ENCODE peak calls at places on chromosome 14, in eight cellular contexts. M is progenitor cell of endocrine pancreas, Y is Calu3, L is HFF-Myc, G is cardiac muscle cell, X is transverse colon, H is ovary, S is HepG2. K is an unnamed sample.

GRCh38 chr14:104292084-104292970 is 153.9 kb downstream of the KIF26A start:
- DNase-seq in G (peak), M (no peak), X (peak), S (no peak), Y (no peak), L (no peak), H (peak), K (peak)

GRCh38 chr14:57254884-57255283 is 13.8 kb downstream of the EXOC5 start:
- DNase-seq in H (no peak), Y (no peak), X (no peak), S (no peak), L (no peak), M (no peak), G (no peak), K (no peak)

GRCh38 chr14:101225116-101225728 is 321.7 kb upstream of the RTL1 start:
- DNase-seq in X (no peak), G (no peak), Y (no peak), M (no peak), H (peak), S (no peak), L (no peak), K (no peak)

GRCh38 chr14:77098470-77099353 is 654 bp downstream of the CIPC start:
- DNase-seq in M (no peak), X (peak), L (no peak), S (no peak), H (peak), G (peak), Y (peak), K (no peak)

GRCh38 chr14:77024171-77024627 is 4.3 kb downstream of the IRF2BPL start:
- DNase-seq in G (peak), L (no peak), H (peak), M (no peak), S (peak), X (peak), Y (no peak), K (peak)

GRCh38 chr14:88562532-88562830 is 356 bp upstream of the ZC3H14 start:
- DNase-seq in H (no peak), G (no peak), X (no peak), S (no peak), M (no peak), L (no peak), Y (no peak), K (no peak)

GRCh38 chr14:87178277-87178676 is 814.7 kb downstream of the GALC start:
- DNase-seq in H (no peak), L (no peak), S (no peak), X (no peak), M (no peak), Y (no peak), G (no peak), K (no peak)

GRCh38 chr14:23094666-23095195 is at the start of gene ACIN1:
- DNase-seq in H (no peak), Y (peak), G (peak), X (no peak), M (peak), L (peak), S (peak), K (no peak)

GRCh38 chr14:95503365-95504134 is 12.9 kb downstream of the SYNE3 start:
- DNase-seq in S (no peak), L (no peak), H (no peak), M (no peak), X (no peak), G (no peak), Y (no peak), K (no peak)

GRCh38 chr14:77181124-77181602 is 435 bp upstream of the TMEM63C start:
- DNase-seq in G (no peak), S (no peak), L (no peak), H (no peak), Y (peak), M (no peak), X (peak), K (no peak)

GRCh38 chr14:56271988-56272387 is 153.8 kb downstream of the PELI2 start:
- DNase-seq in S (no peak), Y (no peak), G (no peak), X (no peak), M (no peak), H (no peak), L (no peak), K (no peak)

GRCh38 chr14:63452796-63453195 is 90.4 kb downstream of the PPP2R5E start:
- DNase-seq in M (no peak), Y (no peak), S (no peak), X (no peak), L (no peak), G (no peak), H (no peak), K (no peak)

GRCh38 chr14:90400904-90401561 is 4.2 kb downstream of the CALM1 start:
- DNase-seq in L (no peak), S (peak), M (no peak), H (no peak), G (no peak), Y (no peak), X (no peak), K (no peak)

GRCh38 chr14:76977793-76978730 is 50.4 kb downstream of the IRF2BPL start:
- DNase-seq in M (no peak), X (peak), Y (no peak), H (peak), S (peak), L (no peak), G (no peak), K (no peak)

GRCh38 chr14:56145965-56146364 is 27.8 kb downstream of the PELI2 start:
- DNase-seq in H (no peak), L (no peak), X (no peak), Y (no peak), S (no peak), M (no peak), G (no peak), K (no peak)

GRCh38 chr14:26897186-26897585 is 299.4 kb upstream of the NOVA1 start:
- DNase-seq in Y (no peak), H (no peak), X (no peak), S (no peak), M (no peak), L (no peak), G (no peak), K (no peak)

GRCh38 chr14:96055065-96055752 is 16.0 kb downstream of the C14orf132 start:
- DNase-seq in G (no peak), H (no peak), S (no peak), M (no peak), X (no peak), L (no peak), Y (no peak), K (no peak)

GRCh38 chr14:100438678-100439592 is 115.8 kb downstream of the SLC25A47 start:
- DNase-seq in H (no peak), Y (peak), L (no peak), X (peak), M (no peak), S (peak), G (no peak), K (no peak)

GRCh38 chr14:92624764-92625163 is 111.2 kb downstream of the RIN3 start:
- DNase-seq in L (no peak), H (no peak), Y (no peak), G (no peak), S (no peak), X (no peak), M (no peak), K (no peak)

GRCh38 chr14:92783813-92784431 is 10.2 kb upstream of the GOLGA5 start:
- DNase-seq in Y (peak), H (no peak), S (peak), M (no peak), L (peak), G (peak), X (peak), K (no peak)

GRCh38 chr14:69985456-69985855 is 106.2 kb downstream of the SMOC1 start:
- DNase-seq in M (no peak), Y (no peak), X (no peak), G (no peak), H (no peak), L (no peak), S (no peak), K (no peak)

GRCh38 chr14:96754845-96755184 is 42.4 kb upstream of the VRK1 start:
- DNase-seq in L (peak), S (no peak), G (no peak), X (no peak), M (no peak), Y (no peak), H (no peak), K (peak)

GRCh38 chr14:52313903-52314481 is at the start of gene PTGER2:
- DNase-seq in X (peak), L (no peak), Y (peak), M (peak), G (peak), S (no peak), H (peak), K (peak)

GRCh38 chr14:98916036-98916435 is 356.0 kb downstream of the BCL11B start:
- DNase-seq in X (no peak), S (no peak), Y (no peak), H (no peak), L (no peak), G (no peak), M (no peak), K (no peak)

GRCh38 chr14:43215524-43215923 is 1291.6 kb downstream of the FSCB start:
- DNase-seq in H (no peak), S (no peak), G (no peak), X (no peak), Y (no peak), M (no peak), L (no peak), K (no peak)

DNA sequence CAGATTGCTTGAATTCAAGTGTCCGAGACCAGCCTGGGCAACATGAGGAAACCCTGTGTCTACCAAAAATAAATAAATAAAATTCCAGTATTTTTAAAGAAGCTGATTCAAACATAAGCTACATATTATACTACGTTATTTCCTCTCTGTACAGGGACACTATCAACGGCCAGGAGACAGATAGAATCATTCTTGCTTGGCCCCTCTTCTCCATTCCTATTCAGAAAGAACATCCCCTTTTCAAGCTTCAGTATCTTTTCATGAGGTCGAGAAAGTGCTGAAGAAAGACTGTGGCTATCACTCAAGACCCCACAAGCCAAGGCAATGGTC is 314 bp upstream of the DHRS7 start:
- DNase-seq in S (no peak), H (no peak), X (no peak), M (no peak), L (no peak), Y (no peak), G (no peak), K (no peak)
- TF ChIP-seq CTCF in S (no peak), H (no peak), X (no peak), M (no peak), L (no peak), Y (no peak), G (no peak), K (no peak)

DNA sequence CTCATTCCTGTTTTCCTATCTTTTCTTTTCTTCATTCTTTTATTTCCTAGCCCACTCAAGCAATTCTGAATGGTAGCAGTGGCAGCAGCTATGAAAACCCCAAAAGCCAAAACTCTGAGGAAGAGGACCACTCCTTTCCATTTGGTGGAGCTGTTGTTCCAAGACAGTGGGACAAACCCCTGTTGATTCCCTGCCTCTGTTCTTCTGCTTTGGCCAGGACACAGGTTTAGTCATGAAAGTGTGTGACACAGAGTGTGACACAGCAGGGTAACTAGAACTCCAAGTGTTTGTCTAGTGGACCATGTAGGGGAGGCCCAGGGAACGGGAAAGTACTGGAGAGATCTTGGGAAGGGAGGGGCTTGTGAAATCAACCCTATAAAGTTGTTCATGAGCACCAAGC is 71.1 kb downstream of the PTCSC3 start:
- DNase-seq in Y (peak), X (no peak), S (peak), H (no peak), M (no peak), G (peak), L (no peak), K (no peak)
- TF ChIP-seq CTCF in Y (no peak), X (no peak), S (peak), H (no peak), M (peak), G (no peak), L (no peak), K (no peak)

GRCh38 chr14:34874386-34875030 is 652 bp downstream of the BAZ1A start:
- DNase-seq in L (no peak), H (peak), Y (peak), S (peak), M (peak), G (peak), X (peak), K (peak)
- TF ChIP-seq CTCF in L (no peak), H (no peak), Y (no peak), S (peak), M (no peak), G (peak), X (no peak), K (no peak)

DNA sequence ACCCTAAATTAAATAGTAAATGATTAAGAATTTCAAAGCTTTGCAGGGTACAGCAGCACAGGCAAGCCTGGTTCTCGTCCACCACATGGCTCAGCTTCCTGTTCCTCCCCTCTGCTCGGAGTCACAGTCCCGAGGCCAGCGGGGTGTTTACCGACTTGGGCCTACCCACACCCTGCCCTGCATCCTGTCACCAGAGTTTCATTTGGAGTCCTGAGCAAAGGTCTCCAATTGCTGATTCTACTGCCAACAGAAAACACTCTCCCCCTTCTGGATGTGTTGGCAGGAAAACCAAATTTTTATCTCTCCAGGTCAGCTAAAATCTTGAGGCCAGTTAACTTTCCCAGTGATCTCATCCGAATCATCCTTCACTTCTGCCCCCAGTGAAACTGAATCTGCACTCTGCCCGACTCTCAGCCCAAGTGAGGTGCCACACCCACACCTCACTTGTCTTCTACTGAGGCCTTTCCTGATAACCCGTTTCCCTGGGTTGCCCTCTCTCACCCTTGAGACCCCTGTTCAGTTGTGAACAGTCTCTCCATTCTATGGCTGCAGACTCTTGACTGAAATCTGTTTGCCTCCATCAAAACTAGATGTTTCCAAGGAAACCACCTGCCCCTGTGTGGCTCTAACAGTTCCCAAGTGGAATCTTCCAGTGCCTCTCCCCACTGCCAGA is 71.2 kb downstream of the VCPKMT start:
- DNase-seq in Y (peak), L (peak), M (no peak), G (no peak), H (no peak), X (peak), S (peak), K (no peak)
- TF ChIP-seq CTCF in Y (no peak), L (no peak), M (no peak), G (no peak), H (no peak), X (no peak), S (peak), K (no peak)